ENCODE peak calls at places on chromosomes 7 and 10, in seven cellular contexts. L, B, S, A, M, W and X are unnamed samples.

GRCh38 chr10:62858364-62858763 is 42.2 kb upstream of the EGR2 start:
- DNase-seq in L (peak; percentile 26), A (no peak), B (no peak), S (no peak), M (no peak), W (peak; percentile 22), X (peak; percentile 2)

GRCh38 chr7:27605283-27605682 is 57.4 kb downstream of the HIBADH start:
- DNase-seq in B (no peak), L (no peak), A (no peak), S (no peak), W (no peak), M (no peak), X (no peak)

GRCh38 chr7:7330997-7331396 is 148.7 kb downstream of the C1GALT1 start:
- DNase-seq in M (no peak), S (no peak), W (no peak), A (peak; percentile 92), B (no peak), L (no peak), X (no peak)

GRCh38 chr10:127977368-127978009 is 70.6 kb downstream of the PTPRE start:
- DNase-seq in L (peak; percentile 56), A (peak; percentile 64), W (peak; percentile 78), B (no peak), M (peak; percentile 43), S (no peak), X (no peak)

GRCh38 chr10:86017841-86018734 is 348.5 kb downstream of the GRID1 start:
- DNase-seq in L (no peak), M (no peak), A (peak; percentile 83), W (peak; percentile 55), S (no peak), B (no peak), X (peak; percentile 86)

GRCh38 chr10:66329116-66329515 is 596.7 kb upstream of the LRRTM3 start:
- DNase-seq in W (no peak), S (no peak), M (no peak), A (no peak), B (peak; percentile 33), L (peak; percentile 12), X (no peak)

GRCh38 chr10:94065787-94066186 is 72.1 kb downstream of the PLCE1 start:
- DNase-seq in A (no peak), S (no peak), W (no peak), B (no peak), M (no peak), L (no peak), X (no peak)

GRCh38 chr7:15862781-15863165 is 176.3 kb upstream of the MEOX2 start:
- DNase-seq in A (no peak), L (no peak), M (no peak), W (no peak), B (no peak), S (no peak), X (no peak)

GRCh38 chr10:50594012-50594411 is 29.7 kb downstream of the SGMS1 start:
- DNase-seq in L (no peak), S (no peak), A (no peak), W (no peak), M (peak; percentile 54), B (no peak), X (no peak)

GRCh38 chr7:78702770-78703169 is 750.7 kb downstream of the MAGI2 start:
- DNase-seq in L (no peak), M (peak; percentile 91), B (no peak), S (no peak), A (no peak), W (no peak), X (no peak)

GRCh38 chr10:3293536-3294431 is 121.2 kb upstream of the PITRM1 start:
- DNase-seq in W (no peak), M (no peak), L (no peak), S (no peak), A (no peak), B (no peak), X (no peak)

GRCh38 chr7:42926204-42926603 is 5.8 kb downstream of the PSMA2 start:
- DNase-seq in A (no peak), B (no peak), S (no peak), M (no peak), L (no peak), W (no peak), X (no peak)

GRCh38 chr7:139908792-139909191 is 79.7 kb downstream of the TBXAS1 start:
- DNase-seq in L (no peak), S (no peak), M (no peak), W (no peak), A (no peak), B (no peak), X (no peak)

GRCh38 chr7:139902436-139903102 is 73.5 kb downstream of the TBXAS1 start:
- DNase-seq in W (no peak), B (no peak), A (no peak), M (no peak), L (no peak), S (no peak), X (no peak)

GRCh38 chr7:139901840-139902370 is 72.8 kb downstream of the TBXAS1 start:
- DNase-seq in S (no peak), W (no peak), A (no peak), M (no peak), L (no peak), B (no peak), X (no peak)

GRCh38 chr7:139909379-139910050 is 80.5 kb downstream of the TBXAS1 start:
- DNase-seq in S (no peak), L (no peak), A (no peak), W (no peak), B (no peak), M (peak; percentile 52), X (no peak)

GRCh38 chr7:139906879-139907278 is 77.8 kb downstream of the TBXAS1 start:
- DNase-seq in W (no peak), M (no peak), S (no peak), A (no peak), L (no peak), B (no peak), X (no peak)
- H3K27me3 ChIP-seq in W (no peaks in the 10 kb centered on the region), M (no peaks in the 10 kb centered on the region), S (no peaks in the 10 kb centered on the region), A (no peaks in the 10 kb centered on the region), L (no peaks in the 10 kb centered on the region), B (no peaks in the 10 kb centered on the region), X (no peaks in the 10 kb centered on the region)

GRCh38 chr10:5929442-5929841 is 39.4 kb downstream of the FBH1 start:
- DNase-seq in L (no peak), W (no peak), A (no peak), M (no peak), B (no peak), S (no peak), X (no peak)

GRCh38 chr10:5924889-5925288 is 34.8 kb downstream of the FBH1 start:
- DNase-seq in M (no peak), S (no peak), W (no peak), B (no peak), A (no peak), L (no peak), X (no peak)

GRCh38 chr10:5930272-5930671 is 40.2 kb downstream of the FBH1 start:
- DNase-seq in W (no peak), M (no peak), A (no peak), S (no peak), B (no peak), L (no peak), X (peak; percentile 39)

GRCh38 chr10:5932345-5932744 is 42.3 kb downstream of the FBH1 start:
- DNase-seq in S (no peak), M (no peak), B (no peak), W (no peak), A (no peak), L (no peak), X (no peak)

GRCh38 chr10:5927306-5927705 is 37.3 kb downstream of the FBH1 start:
- DNase-seq in M (no peak), W (no peak), A (no peak), S (no peak), B (no peak), L (no peak), X (no peak)
- H3K36me3 ChIP-seq in M (peaks cover 29% of the 10 kb centered on the region), W (peaks cover 100% of the 10 kb centered on the region), A (no peaks in the 10 kb centered on the region), S (peaks cover 68% of the 10 kb centered on the region), B (peaks cover 26% of the 10 kb centered on the region), L (peaks cover 50% of the 10 kb centered on the region), X (peaks cover 12% of the 10 kb centered on the region)

GRCh38 chr7:96989241-96989858 is 16.0 kb upstream of the DLX6 start:
- DNase-seq in B (no peak), S (no peak), M (no peak), L (peak; percentile 68), W (no peak), A (no peak), X (no peak)
- H3K27me3 ChIP-seq in B (peaks cover 51% of the 10 kb centered on the region), S (peaks cover 38% of the 10 kb centered on the region), M (peaks cover 47% of the 10 kb centered on the region), L (peaks cover 78% of the 10 kb centered on the region), W (peaks cover 99% of the 10 kb centered on the region), A (no peaks in the 10 kb centered on the region), X (peaks cover 38% of the 10 kb centered on the region)

GRCh38 chr10:30092151-30092790 is 32.9 kb upstream of the JCAD start:
- DNase-seq in M (peak; percentile 42), S (no peak), L (no peak), A (no peak), W (no peak), B (no peak), X (no peak)
- H3K36me3 ChIP-seq in M (no peaks in the 10 kb centered on the region), S (no peaks in the 10 kb centered on the region), L (no peaks in the 10 kb centered on the region), A (no peaks in the 10 kb centered on the region), W (no peaks in the 10 kb centered on the region), B (no peaks in the 10 kb centered on the region), X (no peaks in the 10 kb centered on the region)

GRCh38 chr10:123559823-123560092 is 106.4 kb upstream of the GPR26 start:
- DNase-seq in W (no peak), B (no peak), M (no peak), A (no peak), S (no peak), L (no peak), X (no peak)
- H3K27me3 ChIP-seq in W (peaks cover 49% of the 10 kb centered on the region), B (no peaks in the 10 kb centered on the region), M (peaks cover 2% of the 10 kb centered on the region), A (peaks cover 58% of the 10 kb centered on the region), S (no peaks in the 10 kb centered on the region), L (no peaks in the 10 kb centered on the region), X (no peaks in the 10 kb centered on the region)

GRCh38 chr10:100350914-100351485 is 4.0 kb downstream of the SCD start:
- DNase-seq in B (no peak), S (no peak), A (no peak), M (no peak), W (no peak), L (no peak), X (no peak)
- H3K36me3 ChIP-seq in B (peaks cover 59% of the 10 kb centered on the region), S (peaks cover 5% of the 10 kb centered on the region), A (peaks cover 83% of the 10 kb centered on the region), M (peaks cover 50% of the 10 kb centered on the region), W (no peaks in the 10 kb centered on the region), L (peaks cover 74% of the 10 kb centered on the region), X (no peaks in the 10 kb centered on the region)